ENCODE peak calls at places on chromosomes 3 and 15, in four cellular contexts. R is heart left ventricle, G is neural progenitor cell, K is pancreas. Q is an unnamed sample.

GRCh38 chr3:93962798-93963197 is 10.9 kb downstream of the PROS1 start:
- DNase-seq in R (no peak), G (no peak), K (no peak), Q (no peak)

GRCh38 chr15:73052679-73053397 is 575 bp downstream of the NEO1 start:
- DNase-seq in R (peak), G (peak), K (peak), Q (no peak)

GRCh38 chr15:72288796-72289596 is 16.6 kb upstream of the PARP6 start:
- DNase-seq in R (no peak), G (no peak), K (peak), Q (no peak)

GRCh38 chr3:39107874-39108308 is 411 bp downstream of the TTC21A start:
- DNase-seq in R (peak), G (no peak), K (no peak), Q (no peak)

GRCh38 chr15:57301307-57301706 is 75.0 kb upstream of the CGNL1 start:
- DNase-seq in R (no peak), G (no peak), K (no peak), Q (no peak)

GRCh38 chr3:151228291-151229125 is 25.5 kb upstream of the GPR171 start:
- DNase-seq in R (peak), G (no peak), K (no peak), Q (peak)

GRCh38 chr3:140013220-140013619 is 78.2 kb downstream of the CLSTN2 start:
- DNase-seq in R (no peak), G (no peak), K (no peak), Q (no peak)

GRCh38 chr3:58996730-58997129 is 53.1 kb downstream of the CFAP20DC start:
- DNase-seq in R (no peak), G (no peak), K (no peak), Q (no peak)

GRCh38 chr3:101803152-101803782 is 24.3 kb downstream of the NXPE3 start:
- DNase-seq in R (peak), G (peak), K (no peak), Q (peak)

GRCh38 chr3:53043738-53044137 is 2.1 kb downstream of the SFMBT1 start:
- DNase-seq in R (no peak), G (no peak), K (no peak), Q (no peak)

GRCh38 chr15:41822471-41822870 is 5.4 kb upstream of the JMJD7 start:
- DNase-seq in R (no peak), G (no peak), K (peak), Q (no peak)

GRCh38 chr3:187291512-187292132 is at the start of gene MASP1:
- DNase-seq in R (peak), G (peak), K (no peak), Q (no peak)

GRCh38 chr3:126753191-126754160 is 49.4 kb downstream of the CHCHD6 start:
- DNase-seq in R (no peak), G (no peak), K (no peak), Q (no peak)

GRCh38 chr3:187072102-187072501 is 67.2 kb downstream of the RPL39L start:
- DNase-seq in R (no peak), G (no peak), K (no peak), Q (no peak)

GRCh38 chr3:42189071-42189470 is 76.9 kb downstream of the CCK start:
- DNase-seq in R (peak), G (no peak), K (no peak), Q (no peak)

GRCh38 chr3:113898892-113899291 is 48.9 kb upstream of the ZDHHC23 start:
- DNase-seq in R (no peak), G (no peak), K (no peak), Q (no peak)

GRCh38 chr15:101168463-101168824 is 83.4 kb downstream of the CHSY1 start:
- DNase-seq in R (no peak), G (no peak), K (no peak), Q (no peak)

GRCh38 chr3:88000853-88001252 is 58.0 kb downstream of the CGGBP1 start:
- DNase-seq in R (no peak), G (peak), K (no peak), Q (no peak)

GRCh38 chr3:46089237-46090011 is 62.1 kb upstream of the XCR1 start:
- DNase-seq in R (peak), G (no peak), K (no peak), Q (peak)

GRCh38 chr15:67144609-67145306 is 79.4 kb downstream of the SMAD3 start:
- DNase-seq in R (no peak), G (no peak), K (no peak), Q (peak)

GRCh38 chr3:106981392-106981791 is 395.8 kb upstream of the CCDC54 start:
- DNase-seq in R (no peak), G (no peak), K (no peak), Q (no peak)

GRCh38 chr3:34421762-34422161 is 623.3 kb downstream of the PDCD6IP start:
- DNase-seq in R (no peak), G (no peak), K (no peak), Q (no peak)

GRCh38 chr3:13162550-13163320 is 89.5 kb upstream of the IQSEC1 start:
- DNase-seq in R (no peak), G (no peak), K (no peak), Q (no peak)

GRCh38 chr15:100141304-100142080 is 200.3 kb downstream of the ADAMTS17 start:
- DNase-seq in R (no peak), G (no peak), K (no peak), Q (no peak)

GRCh38 chr15:77393471-77393840 is 26.4 kb downstream of the PEAK1 start:
- DNase-seq in R (no peak), G (no peak), K (no peak), Q (no peak)

GRCh38 chr3:183560607-183561006 is 5.1 kb upstream of the KLHL6 start:
- DNase-seq in R (no peak), G (peak), K (no peak), Q (peak)

GRCh38 chr3:60660026-60660425 is 591.2 kb downstream of the FHIT start:
- DNase-seq in R (no peak), G (peak), K (no peak), Q (no peak)

DNA sequence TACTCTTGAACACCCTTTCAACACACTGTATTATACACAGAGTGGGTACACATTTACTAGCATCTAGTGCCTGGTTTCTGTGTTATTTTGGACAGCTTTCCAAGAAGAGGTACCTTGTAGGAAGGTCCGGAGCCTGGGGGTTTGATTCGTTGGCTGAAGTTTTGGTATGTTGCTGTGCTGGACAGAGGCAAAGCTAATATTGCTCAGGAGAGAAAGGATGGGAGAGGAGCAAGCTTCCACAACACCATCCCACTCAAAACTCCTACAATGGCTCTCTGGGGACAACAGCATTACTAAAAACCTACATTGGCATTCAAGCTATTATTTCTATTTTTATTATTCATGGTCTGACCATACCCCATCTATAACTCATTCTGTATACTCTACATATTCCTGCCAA is 1.1 kb upstream of the LYSMD2 start:
- DNase-seq in R (no peak), G (no peak), K (no peak), Q (no peak)
- H3K4me3 ChIP-seq in R (no peak), G (no peak), K (no peak), Q (no peak)

DNA sequence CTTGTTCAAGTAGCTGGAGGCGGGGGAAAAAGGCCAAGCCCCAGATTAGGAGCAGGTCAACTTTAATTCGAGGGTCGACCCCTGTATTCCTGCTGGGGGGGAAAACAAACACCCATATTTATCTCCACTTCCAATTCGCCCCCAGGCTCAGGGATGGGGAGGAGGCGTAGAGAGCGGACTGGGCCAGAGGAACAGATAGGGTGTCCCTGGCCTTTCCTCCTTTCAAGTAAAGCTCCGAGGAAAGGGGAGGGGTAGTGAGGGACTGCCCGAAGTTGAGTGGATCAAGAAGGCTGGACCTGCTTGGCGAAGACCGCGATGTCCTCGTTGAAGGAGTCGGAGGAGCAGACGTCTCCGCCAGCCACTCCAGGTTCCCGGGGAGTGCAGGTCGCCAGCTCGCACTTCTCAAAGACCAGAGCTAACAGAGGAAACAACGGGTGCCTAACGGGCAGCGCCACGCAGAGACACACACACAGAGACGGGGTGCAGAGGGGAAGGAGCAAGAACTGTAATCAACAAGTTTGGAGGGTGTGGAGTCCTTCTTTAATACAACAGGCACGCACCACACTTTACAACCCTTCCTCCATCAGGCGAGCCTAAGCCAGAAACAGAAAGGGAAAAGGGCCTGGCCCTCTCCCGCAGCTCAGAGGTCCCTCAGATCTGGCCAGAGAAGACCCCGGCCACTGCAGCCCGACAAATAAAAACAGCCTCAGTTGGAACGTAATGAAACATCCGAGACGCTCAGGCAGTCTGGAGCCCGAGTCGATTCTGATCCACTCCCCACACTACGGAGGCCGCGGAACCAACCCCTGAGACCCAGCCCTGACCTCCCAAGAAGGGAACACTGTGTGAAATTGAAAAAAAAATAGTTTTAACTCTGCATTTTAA is 4.1 kb downstream of the MEIS2 start:
- DNase-seq in R (no peak), G (peak), K (peak), Q (no peak)
- H3K4me3 ChIP-seq in R (peak), G (peak), K (peak), Q (no peak)

GRCh38 chr3:122974764-122975162 is 52.8 kb downstream of the SEMA5B start:
- DNase-seq in R (peak), G (no peak), K (no peak), Q (peak)
- H3K4me3 ChIP-seq in R (no peak), G (no peak), K (no peak), Q (peak)

DNA sequence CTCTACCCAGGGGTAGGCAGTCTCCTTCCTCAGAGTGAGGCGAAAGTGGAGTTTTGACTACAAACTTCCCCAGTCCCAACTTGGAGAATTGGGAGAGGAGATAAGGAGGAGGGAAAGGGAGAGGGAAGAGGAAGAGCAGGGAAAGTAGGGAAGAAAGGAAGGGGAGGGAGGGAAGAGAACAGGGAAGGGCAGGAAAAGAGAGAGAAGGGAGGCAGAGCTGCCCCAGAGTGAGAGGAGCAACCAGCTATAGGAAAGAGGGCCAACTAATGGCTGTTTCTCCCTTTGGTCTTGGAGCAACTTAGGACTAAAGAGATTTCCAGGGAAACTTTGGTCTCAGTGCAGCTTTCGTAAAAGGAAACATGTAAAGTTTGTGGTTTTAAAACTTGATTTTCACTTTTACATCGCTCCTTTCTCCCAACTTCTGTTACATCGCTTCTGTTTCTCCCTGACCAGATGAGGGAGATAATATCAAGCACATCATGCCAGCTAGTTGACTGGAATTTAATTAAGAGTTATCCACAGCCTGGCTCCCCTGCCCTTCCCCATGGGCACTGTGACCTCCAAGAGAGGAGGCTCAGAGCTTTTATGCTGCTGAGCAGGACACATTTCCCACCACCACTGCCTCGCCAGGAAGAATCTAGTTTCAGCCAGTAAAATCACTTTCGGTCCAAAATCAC is 1.4 kb downstream of the CA12 start:
- DNase-seq in R (no peak), G (no peak), K (no peak), Q (no peak)
- H3K4me3 ChIP-seq in R (no peak), G (no peak), K (peak), Q (no peak)